ENCODE peak calls at places on chromosomes 6 and 20, in ten cellular contexts. F is cardiac muscle cell, O is kidney epithelial cell, G is PC-3, M is GM23248, N is AG04450, Q is right lobe of liver, L is ascending aorta, B is heart right ventricle, R is brain microvascular endothelial cell. T is an unnamed sample.

GRCh38 chr6:121971886-121972285 is 427.6 kb upstream of the HSF2 start:
- DNase-seq in F (peak; percentile 31), O (peak; percentile 2), G (no peak), M (peak; percentile 45), N (peak; percentile 2), Q (no peak), L (no peak), B (no peak), R (peak; percentile 5), T (no peak)

GRCh38 chr6:48765352-48765961 is 654.5 kb upstream of the PTCHD4 start:
- DNase-seq in F (peak; percentile 83), O (peak; percentile 12), G (peak; percentile 87), M (peak; percentile 81), N (peak; percentile 44), Q (no peak), L (no peak), B (no peak), R (peak; percentile 57), T (peak; percentile 43)

GRCh38 chr6:135117413-135117968 is 62.9 kb upstream of the HBS1L start:
- DNase-seq in F (no peak), O (no peak), G (no peak), M (no peak), N (no peak), Q (no peak), L (no peak), B (no peak), R (no peak), T (no peak)

GRCh38 chr6:136711644-136712043 is 80.6 kb downstream of the MAP3K5 start:
- DNase-seq in F (no peak), O (no peak), G (no peak), M (no peak), N (no peak), Q (no peak), L (no peak), B (no peak), R (no peak), T (no peak)

GRCh38 chr6:33692078-33692759 is 19.3 kb downstream of the UQCC2 start:
- DNase-seq in F (peak; percentile 72), O (no peak), G (peak; percentile 38), M (no peak), N (no peak), Q (peak; percentile 45), L (no peak), B (peak; percentile 66), R (no peak), T (peak; percentile 62)

GRCh38 chr6:157790548-157791160 is 32.4 kb upstream of the SNX9 start:
- DNase-seq in F (no peak), O (no peak), G (no peak), M (peak; percentile 39), N (no peak), Q (no peak), L (no peak), B (no peak), R (no peak), T (peak; percentile 22)

GRCh38 chr20:10861619-10862018 is 187.8 kb upstream of the JAG1 start:
- DNase-seq in F (no peak), O (no peak), G (peak; percentile 98), M (no peak), N (no peak), Q (no peak), L (no peak), B (no peak), R (no peak), T (no peak)

GRCh38 chr20:62953839-62954703 is 1.6 kb downstream of the SLC17A9 start:
- DNase-seq in F (peak; percentile 85), O (no peak), G (no peak), M (peak; percentile 92), N (peak; percentile 18), Q (peak; percentile 89), L (peak; percentile 56), B (peak; percentile 76), R (peak; percentile 70), T (no peak)

GRCh38 chr6:62775427-62776022 is 435.7 kb upstream of the FKBP1C start:
- DNase-seq in F (no peak), O (no peak), G (peak; percentile 25), M (peak; percentile 39), N (no peak), Q (no peak), L (no peak), B (no peak), R (no peak), T (no peak)

GRCh38 chr6:158627168-158627939 is 17.2 kb downstream of the DYNLT1 start:
- DNase-seq in F (no peak), O (no peak), G (no peak), M (no peak), N (no peak), Q (no peak), L (no peak), B (no peak), R (no peak), T (no peak)

GRCh38 chr6:157761331-157761921 is 61.6 kb upstream of the SNX9 start:
- DNase-seq in F (peak; percentile 68), O (peak; percentile 54), G (peak; percentile 62), M (peak; percentile 84), N (no peak), Q (no peak), L (no peak), B (no peak), R (peak; percentile 68), T (no peak)

GRCh38 chr20:63223121-63223825 is 7.3 kb upstream of the YTHDF1 start:
- DNase-seq in F (peak; percentile 43), O (no peak), G (peak; percentile 61), M (peak; percentile 51), N (no peak), Q (no peak), L (no peak), B (no peak), R (no peak), T (no peak)

GRCh38 chr6:130223508-130223907 is 757 bp upstream of the SAMD3 start:
- DNase-seq in F (no peak), O (no peak), G (no peak), M (no peak), N (no peak), Q (no peak), L (no peak), B (no peak), R (no peak), T (no peak)

GRCh38 chr6:148288566-148288965 is 54.1 kb upstream of the SASH1 start:
- DNase-seq in F (no peak), O (no peak), G (no peak), M (no peak), N (no peak), Q (no peak), L (no peak), B (no peak), R (no peak), T (no peak)
- H3K4me3 ChIP-seq in F (no peak overlapping the region), O (no peak overlapping the region), G (no peak overlapping the region), M (no peak overlapping the region), N (no peak overlapping the region), Q (no peak overlapping the region), L (no peak overlapping the region), B (peak overlapping the region; percentile 28), R (no peak overlapping the region), T (no peak overlapping the region)

GRCh38 chr6:2715737-2716136 is 35.0 kb downstream of the MYLK4 start:
- DNase-seq in F (no peak), O (no peak), G (no peak), M (no peak), N (no peak), Q (peak; percentile 66), L (no peak), B (no peak), R (no peak), T (no peak)
- H3K27me3 ChIP-seq in F (no peaks in the 10 kb centered on the region), O (no peaks in the 10 kb centered on the region), G (no peaks in the 10 kb centered on the region), M (no peaks in the 10 kb centered on the region), N (no peaks in the 10 kb centered on the region), Q (no peaks in the 10 kb centered on the region), L (no peaks in the 10 kb centered on the region), B (no peaks in the 10 kb centered on the region), R (no peaks in the 10 kb centered on the region), T (no peaks in the 10 kb centered on the region)

GRCh38 chr6:18349350-18349749 is 37.8 kb upstream of the RNF144B start:
- DNase-seq in F (no peak), O (no peak), G (no peak), M (peak; percentile 9), N (no peak), Q (no peak), L (no peak), B (no peak), R (no peak), T (no peak)
- H3K4me3 ChIP-seq in F (no peak overlapping the region), O (no peak overlapping the region), G (no peak overlapping the region), M (no peak overlapping the region), N (no peak overlapping the region), Q (no peak overlapping the region), L (no peak overlapping the region), B (no peak overlapping the region), R (no peak overlapping the region), T (no peak overlapping the region)

DNA sequence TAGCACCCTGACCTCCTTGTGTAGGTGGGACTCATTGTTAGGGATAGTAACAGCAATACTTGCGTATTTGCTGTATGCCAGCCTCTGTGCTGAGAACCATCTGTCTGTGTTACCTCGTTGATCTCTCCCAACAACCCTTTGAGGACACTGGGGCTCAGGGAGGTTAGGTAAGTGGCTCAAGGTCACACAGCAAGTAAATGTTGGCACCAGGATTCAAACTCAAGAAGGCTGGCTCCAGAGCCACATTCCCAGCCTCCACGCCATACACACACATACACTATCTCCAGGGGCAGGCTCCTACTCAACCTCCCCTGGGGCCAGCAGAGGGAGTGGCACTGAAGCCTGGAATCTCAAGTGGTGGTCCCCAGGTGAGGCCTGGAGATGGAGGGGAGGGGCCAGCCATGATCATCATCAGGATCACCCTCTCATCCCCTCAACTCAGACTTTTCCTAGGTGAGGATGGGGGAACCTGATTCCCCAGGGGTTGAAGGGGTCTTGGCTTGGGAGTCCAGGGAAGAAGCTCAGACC is 109.4 kb downstream of the DLGAP4 start:
- DNase-seq in F (no peak), O (no peak), G (no peak), M (no peak), N (no peak), Q (no peak), L (no peak), B (no peak), R (no peak), T (no peak)
- H3K27me3 ChIP-seq in F (no peaks in the 10 kb centered on the region), O (peaks cover 2% of the 10 kb centered on the region), G (peaks cover 33% of the 10 kb centered on the region), M (peaks cover 26% of the 10 kb centered on the region), N (peaks cover 13% of the 10 kb centered on the region), Q (no peaks in the 10 kb centered on the region), L (no peaks in the 10 kb centered on the region), B (peaks cover 26% of the 10 kb centered on the region), R (no peaks in the 10 kb centered on the region), T (peaks cover 4% of the 10 kb centered on the region)

GRCh38 chr20:61185841-61186601 is 66.0 kb upstream of the CDH4 start:
- DNase-seq in F (peak; percentile 90), O (peak; percentile 85), G (peak; percentile 35), M (peak; percentile 81), N (peak; percentile 90), Q (no peak), L (no peak), B (no peak), R (peak; percentile 95), T (peak; percentile 81)
- H3K4me3 ChIP-seq in F (no peak overlapping the region), O (no peak overlapping the region), G (no peak overlapping the region), M (peak overlapping the region; percentile 15), N (no peak overlapping the region), Q (no peak overlapping the region), L (no peak overlapping the region), B (no peak overlapping the region), R (no peak overlapping the region), T (no peak overlapping the region)